ENCODE peak calls at places on chromosomes 4 and X, in eight cellular contexts. B is CD4-positive, CD25-positive, alpha-beta regulatory T cell; H is DND-41; D is heart left ventricle; J is M059J; E is stimulated activated CD4-positive, alpha-beta T cell treated with anti-CD3 and anti-CD28 coated beads, Interleukin-15, amount 100 ng/mL, for 1 hour; I is myocyte; Q is cardiac fibroblast. C is an unnamed sample.
A peak's percentile ranks its signal among the peaks of the same experiment; 100 is the strongest.

GRCh38 chr4:106898621-106899230 is 137.4 kb downstream of the DKK2 start:
- DNase-seq in Q (peak; percentile 84), B (no peak), H (peak; percentile 51), I (peak; percentile 63), D (no peak), E (no peak), J (peak; percentile 56), C (no peak)

GRCh38 chr4:170259631-170260153 is 169.9 kb upstream of the AADAT start:
- DNase-seq in Q (peak; percentile 90), I (peak; percentile 71), E (no peak), J (peak; percentile 61), H (peak; percentile 69), B (no peak), D (no peak), C (peak; percentile 72)

GRCh38 chrX:15816886-15817285 is 26.6 kb downstream of the ZRSR2 start:
- DNase-seq in D (no peak), Q (no peak), B (no peak), H (peak; percentile 49), E (no peak), J (no peak), I (peak; percentile 74), C (no peak)

GRCh38 chr4:148112231-148112982 is 329.8 kb downstream of the NR3C2 start:
- DNase-seq in I (peak; percentile 66), H (no peak), E (no peak), Q (peak; percentile 60), D (no peak), B (no peak), J (peak; percentile 62), C (no peak)

GRCh38 chr4:123597586-123597985 is 201.0 kb downstream of the SPRY1 start:
- DNase-seq in H (no peak), D (no peak), J (peak; percentile 68), B (no peak), E (no peak), Q (peak; percentile 57), I (no peak), C (no peak)

GRCh38 chr4:7708238-7708637 is 231.4 kb downstream of the AFAP1 start:
- DNase-seq in I (no peak), B (no peak), D (peak; percentile 51), E (no peak), Q (no peak), H (no peak), J (no peak), C (no peak)

GRCh38 chr4:184251680-184252000 is 34.0 kb upstream of the ENPP6 start:
- DNase-seq in Q (no peak), H (no peak), E (no peak), B (no peak), D (no peak), I (no peak), J (no peak), C (no peak)

GRCh38 chr4:11354531-11354930 is 74.2 kb downstream of the HS3ST1 start:
- DNase-seq in J (no peak), H (no peak), I (no peak), D (no peak), B (no peak), Q (no peak), E (no peak), C (no peak)

GRCh38 chr4:190019023-190019858 is 7.8 kb downstream of the FRG2 start:
- DNase-seq in D (no peak), J (no peak), Q (no peak), H (no peak), I (no peak), E (no peak), B (no peak), C (no peak)

GRCh38 chr4:26201119-26201518 is 119.7 kb upstream of the RBPJ start:
- DNase-seq in J (peak; percentile 40), D (no peak), H (no peak), E (no peak), B (no peak), Q (no peak), I (no peak), C (no peak)

GRCh38 chrX:97131886-97132285 is 248.2 kb downstream of the RPA4 start:
- DNase-seq in J (no peak), B (no peak), E (no peak), D (no peak), Q (no peak), H (no peak), I (no peak), C (no peak)

GRCh38 chr4:67036791-67037190 is 508.5 kb downstream of the CENPC start:
- DNase-seq in I (peak; percentile 81), H (no peak), D (no peak), E (no peak), J (no peak), B (no peak), Q (no peak), C (no peak)

GRCh38 chrX:100409316-100410082 is 574 bp downstream of the PCDH19 start:
- DNase-seq in B (no peak), H (no peak), J (peak; percentile 1), D (no peak), I (no peak), E (no peak), Q (no peak), C (no peak)

GRCh38 chr4:137032242-137032641 is 500.1 kb downstream of the PCDH18 start:
- DNase-seq in Q (peak; percentile 8), I (peak; percentile 96), B (no peak), J (no peak), E (no peak), D (no peak), H (no peak), C (no peak)

GRCh38 chr4:69025191-69025998 is 70.9 kb upstream of the UGT2B7 start:
- DNase-seq in I (no peak), D (no peak), E (no peak), H (no peak), B (no peak), Q (no peak), J (peak; percentile 0), C (no peak)

C was measured in globus pallidus.